ENCODE peak calls at places on chromosomes 11 and 22, in five cellular contexts. One of them, this sample, is unnamed.

GRCh38 chr22:42901790-42902508 is 44.9 kb upstream of the ARFGAP3 start:
- DNase-seq in naive thymus-derived CD8-positive, alpha-beta T cell: no peak
- DNase-seq in EL: no peak
- DNase-seq in effector memory CD4-positive, alpha-beta T cell: no peak
- DNase-seq in fibroblast of gingiva: no peak
- DNase-seq in this sample: no peak

GRCh38 chr11:48098024-48098423 is 117.7 kb downstream of the PTPRJ start:
- DNase-seq in naive thymus-derived CD8-positive, alpha-beta T cell: no peak
- DNase-seq in effector memory CD4-positive, alpha-beta T cell: no peak
- DNase-seq in EL: no peak
- DNase-seq in fibroblast of gingiva: no peak
- DNase-seq in this sample: no peak

GRCh38 chr11:35031869-35032268 is 107.1 kb upstream of the CD44 start:
- DNase-seq in EL: peak; percentile 93
- DNase-seq in naive thymus-derived CD8-positive, alpha-beta T cell: no peak
- DNase-seq in fibroblast of gingiva: no peak
- DNase-seq in effector memory CD4-positive, alpha-beta T cell: no peak
- DNase-seq in this sample: peak; percentile 50

GRCh38 chr11:58994171-58994570 is 54.9 kb downstream of the GLYATL1 start:
- DNase-seq in effector memory CD4-positive, alpha-beta T cell: no peak
- DNase-seq in naive thymus-derived CD8-positive, alpha-beta T cell: no peak
- DNase-seq in fibroblast of gingiva: no peak
- DNase-seq in EL: no peak
- DNase-seq in this sample: no peak

GRCh38 chr11:17014774-17015638 is 792 bp upstream of the PLEKHA7 start:
- DNase-seq in naive thymus-derived CD8-positive, alpha-beta T cell: no peak
- DNase-seq in EL: peak; percentile 13
- DNase-seq in effector memory CD4-positive, alpha-beta T cell: no peak
- DNase-seq in fibroblast of gingiva: no peak
- DNase-seq in this sample: no peak

GRCh38 chr11:35160248-35160820 is 21.4 kb downstream of the CD44 start:
- DNase-seq in naive thymus-derived CD8-positive, alpha-beta T cell: no peak
- DNase-seq in fibroblast of gingiva: no peak
- DNase-seq in effector memory CD4-positive, alpha-beta T cell: no peak
- DNase-seq in EL: no peak
- DNase-seq in this sample: peak; percentile 33

GRCh38 chr11:61869636-61870428 is 21.5 kb downstream of the FADS3 start:
- DNase-seq in fibroblast of gingiva: peak; percentile 31
- DNase-seq in effector memory CD4-positive, alpha-beta T cell: no peak
- DNase-seq in EL: no peak
- DNase-seq in naive thymus-derived CD8-positive, alpha-beta T cell: no peak
- DNase-seq in this sample: no peak

GRCh38 chr11:77559686-77560425 is 29.9 kb upstream of the AQP11 start:
- DNase-seq in EL: peak; percentile 89
- DNase-seq in fibroblast of gingiva: peak; percentile 55
- DNase-seq in naive thymus-derived CD8-positive, alpha-beta T cell: no peak
- DNase-seq in effector memory CD4-positive, alpha-beta T cell: no peak
- DNase-seq in this sample: peak; percentile 52

GRCh38 chr22:43305806-43306205 is 37.4 kb downstream of the SCUBE1 start:
- DNase-seq in EL: no peak
- DNase-seq in fibroblast of gingiva: no peak
- DNase-seq in naive thymus-derived CD8-positive, alpha-beta T cell: no peak
- DNase-seq in effector memory CD4-positive, alpha-beta T cell: no peak
- DNase-seq in this sample: no peak

GRCh38 chr11:46916669-46917108 is 1.7 kb downstream of the LRP4 start:
- DNase-seq in EL: peak; percentile 82
- DNase-seq in effector memory CD4-positive, alpha-beta T cell: no peak
- DNase-seq in fibroblast of gingiva: peak; percentile 56
- DNase-seq in naive thymus-derived CD8-positive, alpha-beta T cell: no peak
- DNase-seq in this sample: peak; percentile 86

GRCh38 chr11:14132312-14132711 is 169.8 kb downstream of the SPON1 start:
- DNase-seq in effector memory CD4-positive, alpha-beta T cell: no peak
- DNase-seq in fibroblast of gingiva: peak; percentile 15
- DNase-seq in EL: peak; percentile 1
- DNase-seq in naive thymus-derived CD8-positive, alpha-beta T cell: no peak
- DNase-seq in this sample: no peak

GRCh38 chr22:33923033-33923432 is 2.8 kb upstream of the LARGE1 start:
- DNase-seq in effector memory CD4-positive, alpha-beta T cell: no peak
- DNase-seq in fibroblast of gingiva: no peak
- DNase-seq in naive thymus-derived CD8-positive, alpha-beta T cell: no peak
- DNase-seq in EL: no peak
- DNase-seq in this sample: peak; percentile 55

GRCh38 chr11:120972621-120973020 is 51.3 kb upstream of the TBCEL start:
- DNase-seq in naive thymus-derived CD8-positive, alpha-beta T cell: no peak
- DNase-seq in EL: no peak
- DNase-seq in effector memory CD4-positive, alpha-beta T cell: no peak
- DNase-seq in fibroblast of gingiva: no peak
- DNase-seq in this sample: no peak

GRCh38 chr11:65589444-65590239 is 6.0 kb downstream of the KCNK7 start:
- DNase-seq in naive thymus-derived CD8-positive, alpha-beta T cell: peak; percentile 69
- DNase-seq in effector memory CD4-positive, alpha-beta T cell: no peak
- DNase-seq in EL: no peak
- DNase-seq in fibroblast of gingiva: no peak
- DNase-seq in this sample: no peak

GRCh38 chr11:96338910-96339703 is 3.9 kb downstream of the MAML2 start:
- DNase-seq in fibroblast of gingiva: peak; percentile 47
- DNase-seq in naive thymus-derived CD8-positive, alpha-beta T cell: no peak
- DNase-seq in effector memory CD4-positive, alpha-beta T cell: no peak
- DNase-seq in EL: peak; percentile 69
- DNase-seq in this sample: peak; percentile 71

GRCh38 chr11:62324738-62325556 is 12.3 kb upstream of the ASRGL1 start:
- DNase-seq in naive thymus-derived CD8-positive, alpha-beta T cell: peak; percentile 74
- DNase-seq in EL: peak; percentile 33
- DNase-seq in effector memory CD4-positive, alpha-beta T cell: peak; percentile 7
- DNase-seq in fibroblast of gingiva: peak; percentile 7
- DNase-seq in this sample: no peak

GRCh38 chr11:6505577-6506240 is 8.6 kb downstream of the DNHD1 start:
- DNase-seq in EL: peak; percentile 66
- DNase-seq in effector memory CD4-positive, alpha-beta T cell: no peak
- DNase-seq in fibroblast of gingiva: peak; percentile 67
- DNase-seq in naive thymus-derived CD8-positive, alpha-beta T cell: no peak
- DNase-seq in this sample: peak; percentile 63

GRCh38 chr11:70460959-70461358 is 62.6 kb downstream of the CTTN start:
- DNase-seq in fibroblast of gingiva: no peak
- DNase-seq in EL: no peak
- DNase-seq in effector memory CD4-positive, alpha-beta T cell: no peak
- DNase-seq in naive thymus-derived CD8-positive, alpha-beta T cell: no peak
- DNase-seq in this sample: no peak

GRCh38 chr11:3163241-3163981 is 1.7 kb downstream of the OSBPL5 start:
- DNase-seq in fibroblast of gingiva: no peak
- DNase-seq in EL: no peak
- DNase-seq in effector memory CD4-positive, alpha-beta T cell: no peak
- DNase-seq in naive thymus-derived CD8-positive, alpha-beta T cell: peak; percentile 58
- DNase-seq in this sample: peak; percentile 40

GRCh38 chr11:124897681-124898680 is at the start of gene ROBO4:
- DNase-seq in EL: peak; percentile 93
- DNase-seq in fibroblast of gingiva: peak; percentile 84
- DNase-seq in naive thymus-derived CD8-positive, alpha-beta T cell: no peak
- DNase-seq in effector memory CD4-positive, alpha-beta T cell: no peak
- DNase-seq in this sample: peak; percentile 87

GRCh38 chr11:118198370-118198769 is 21.9 kb upstream of the SCN2B start:
- DNase-seq in naive thymus-derived CD8-positive, alpha-beta T cell: peak; percentile 91
- DNase-seq in effector memory CD4-positive, alpha-beta T cell: peak; percentile 58
- DNase-seq in fibroblast of gingiva: peak; percentile 36
- DNase-seq in EL: peak; percentile 57
- DNase-seq in this sample: peak; percentile 84

GRCh38 chr22:36160499-36160942 is at the start of gene APOL3:
- DNase-seq in effector memory CD4-positive, alpha-beta T cell: peak; percentile 23
- DNase-seq in EL: peak; percentile 53
- DNase-seq in fibroblast of gingiva: peak; percentile 34
- DNase-seq in naive thymus-derived CD8-positive, alpha-beta T cell: no peak
- DNase-seq in this sample: peak; percentile 57

GRCh38 chr22:47374901-47375575 is 612.6 kb downstream of the TBC1D22A start:
- DNase-seq in effector memory CD4-positive, alpha-beta T cell: no peak
- DNase-seq in naive thymus-derived CD8-positive, alpha-beta T cell: no peak
- DNase-seq in fibroblast of gingiva: no peak
- DNase-seq in EL: no peak
- DNase-seq in this sample: no peak

GRCh38 chr22:40484906-40485660 is 114.7 kb downstream of the SGSM3 start:
- DNase-seq in EL: no peak
- DNase-seq in effector memory CD4-positive, alpha-beta T cell: no peak
- DNase-seq in naive thymus-derived CD8-positive, alpha-beta T cell: no peak
- DNase-seq in fibroblast of gingiva: peak; percentile 34
- DNase-seq in this sample: peak; percentile 75

GRCh38 chr11:3090096-3090901 is 33.1 kb upstream of the CARS1 start:
- DNase-seq in naive thymus-derived CD8-positive, alpha-beta T cell: no peak
- DNase-seq in EL: no peak
- DNase-seq in fibroblast of gingiva: no peak
- DNase-seq in effector memory CD4-positive, alpha-beta T cell: no peak
- DNase-seq in this sample: no peak

GRCh38 chr22:40452730-40453487 is 82.5 kb downstream of the SGSM3 start:
- DNase-seq in naive thymus-derived CD8-positive, alpha-beta T cell: no peak
- DNase-seq in effector memory CD4-positive, alpha-beta T cell: no peak
- DNase-seq in EL: no peak
- DNase-seq in fibroblast of gingiva: no peak
- DNase-seq in this sample: no peak

GRCh38 chr11:69530278-69531070 is 49.0 kb downstream of the LINC01488 start:
- DNase-seq in EL: no peak
- DNase-seq in naive thymus-derived CD8-positive, alpha-beta T cell: no peak
- DNase-seq in effector memory CD4-positive, alpha-beta T cell: no peak
- DNase-seq in fibroblast of gingiva: no peak
- DNase-seq in this sample: no peak

GRCh38 chr11:34646431-34646830 is 25.5 kb downstream of the EHF start:
- DNase-seq in EL: no peak
- DNase-seq in naive thymus-derived CD8-positive, alpha-beta T cell: no peak
- DNase-seq in effector memory CD4-positive, alpha-beta T cell: no peak
- DNase-seq in fibroblast of gingiva: no peak
- DNase-seq in this sample: no peak

GRCh38 chr11:12812849-12813248 is 138.6 kb downstream of the TEAD1 start:
- DNase-seq in EL: no peak
- DNase-seq in naive thymus-derived CD8-positive, alpha-beta T cell: no peak
- DNase-seq in effector memory CD4-positive, alpha-beta T cell: no peak
- DNase-seq in fibroblast of gingiva: no peak
- DNase-seq in this sample: no peak

GRCh38 chr22:19909350-19910179 is 32.0 kb upstream of the COMT start:
- DNase-seq in naive thymus-derived CD8-positive, alpha-beta T cell: peak; percentile 92
- DNase-seq in fibroblast of gingiva: peak; percentile 63
- DNase-seq in effector memory CD4-positive, alpha-beta T cell: peak; percentile 62
- DNase-seq in EL: peak; percentile 79
- DNase-seq in this sample: peak; percentile 89

GRCh38 chr11:133041165-133041564 is 491.1 kb downstream of the OPCML start:
- DNase-seq in fibroblast of gingiva: no peak
- DNase-seq in naive thymus-derived CD8-positive, alpha-beta T cell: no peak
- DNase-seq in EL: no peak
- DNase-seq in effector memory CD4-positive, alpha-beta T cell: no peak
- DNase-seq in this sample: no peak

GRCh38 chr22:49618689-49618953 is 209.1 kb downstream of the BRD1 start:
- DNase-seq in EL: no peak
- DNase-seq in naive thymus-derived CD8-positive, alpha-beta T cell: no peak
- DNase-seq in effector memory CD4-positive, alpha-beta T cell: no peak
- DNase-seq in fibroblast of gingiva: no peak
- DNase-seq in this sample: no peak

GRCh38 chr22:43531651-43532050 is 119.8 kb downstream of the MPPED1 start:
- DNase-seq in EL: no peak
- DNase-seq in naive thymus-derived CD8-positive, alpha-beta T cell: no peak
- DNase-seq in fibroblast of gingiva: no peak
- DNase-seq in effector memory CD4-positive, alpha-beta T cell: no peak
- DNase-seq in this sample: no peak

GRCh38 chr11:64970731-64971151 is 1.2 kb downstream of the MAJIN start:
- DNase-seq in effector memory CD4-positive, alpha-beta T cell: no peak
- DNase-seq in fibroblast of gingiva: no peak
- DNase-seq in EL: no peak
- DNase-seq in naive thymus-derived CD8-positive, alpha-beta T cell: no peak
- DNase-seq in this sample: no peak

GRCh38 chr22:40857309-40857851 is 432 bp downstream of the XPNPEP3 start:
- DNase-seq in naive thymus-derived CD8-positive, alpha-beta T cell: no peak
- DNase-seq in EL: no peak
- DNase-seq in fibroblast of gingiva: no peak
- DNase-seq in effector memory CD4-positive, alpha-beta T cell: no peak
- DNase-seq in this sample: peak; percentile 67

GRCh38 chr11:97574976-97575665 is 1185.3 kb downstream of the JRKL start:
- DNase-seq in EL: no peak
- DNase-seq in naive thymus-derived CD8-positive, alpha-beta T cell: no peak
- DNase-seq in effector memory CD4-positive, alpha-beta T cell: no peak
- DNase-seq in fibroblast of gingiva: no peak
- DNase-seq in this sample: no peak

GRCh38 chr11:73177380-73178091 is 35.4 kb upstream of the FCHSD2 start:
- DNase-seq in fibroblast of gingiva: peak; percentile 25
- DNase-seq in effector memory CD4-positive, alpha-beta T cell: no peak
- DNase-seq in EL: peak; percentile 32
- DNase-seq in naive thymus-derived CD8-positive, alpha-beta T cell: no peak
- DNase-seq in this sample: no peak

This sample was measured in adipocyte.